ENCODE peak calls at places on chromosomes 11 and 22, in five cellular contexts. T is ACHN; X is pons; I is HCT116; W is stimulated activated CD8-positive, alpha-beta memory T cell treated with anti-CD3 and anti-CD28 coated beads, Interleukin-7, amount 100 ng/mL, for 4 hours. N is an unnamed sample.

GRCh38 chr22:44664149-44664548 is 37.9 kb upstream of the PRR5 start:
- DNase-seq in T (peak; percentile 16), X (peak; percentile 82), I (no peak), W (peak; percentile 50), N (no peak)

GRCh38 chr11:122863704-122864326 is 18.7 kb upstream of the JHY start:
- DNase-seq in T (peak; percentile 31), X (no peak), I (peak; percentile 37), W (no peak), N (no peak)

GRCh38 chr11:82406611-82407010 is 327.1 kb downstream of the FAM181B start:
- DNase-seq in T (no peak), X (peak; percentile 47), I (no peak), W (no peak), N (no peak)

GRCh38 chr11:122910775-122911174 is 28.2 kb downstream of the JHY start:
- DNase-seq in T (peak; percentile 46), X (peak; percentile 37), I (peak; percentile 8), W (no peak), N (no peak)

GRCh38 chr11:69704508-69705245 is 855 bp upstream of the FGF19 start:
- DNase-seq in T (no peak), X (no peak), I (no peak), W (no peak), N (no peak)

GRCh38 chr11:117934526-117935307 is 5.5 kb upstream of the TMPRSS13 start:
- DNase-seq in T (no peak), X (no peak), I (no peak), W (no peak), N (no peak)

GRCh38 chr11:111737877-111738205 is 28.3 kb downstream of the PPP2R1B start:
- DNase-seq in T (no peak), X (peak; percentile 57), I (no peak), W (no peak), N (no peak)

GRCh38 chr11:4626207-4627105 is 10.8 kb upstream of the OR51D1 start:
- DNase-seq in T (peak; percentile 69), X (peak; percentile 34), I (peak; percentile 75), W (no peak), N (peak; percentile 63)

GRCh38 chr11:96292291-96293010 is 50.5 kb downstream of the MAML2 start:
- DNase-seq in T (no peak), X (no peak), I (no peak), W (no peak), N (no peak)

GRCh38 chr22:24894998-24895397 is 51.5 kb downstream of the LHFPL7 start:
- DNase-seq in T (peak; percentile 45), X (peak; percentile 18), I (peak; percentile 18), W (no peak), N (no peak)

GRCh38 chr11:130850185-130850944 is 65.9 kb downstream of the SNX19 start:
- DNase-seq in T (no peak), X (no peak), I (no peak), W (no peak), N (no peak)

GRCh38 chr22:49855491-49855911 is 1.9 kb downstream of the ZBED4 start:
- DNase-seq in T (no peak), X (no peak), I (no peak), W (no peak), N (no peak)

GRCh38 chr11:65847746-65848145 is 10.2 kb downstream of the CFL1 start:
- DNase-seq in T (no peak), X (no peak), I (no peak), W (no peak), N (peak; percentile 60)

GRCh38 chr11:34806875-34807274 is 109.3 kb downstream of the APIP start:
- DNase-seq in T (no peak), X (no peak), I (no peak), W (no peak), N (no peak)

GRCh38 chr22:24091551-24092420 is 80.7 kb downstream of the CABIN1 start:
- DNase-seq in T (no peak), X (no peak), I (no peak), W (no peak), N (no peak)

GRCh38 chr22:44383071-44383575 is 70.4 kb upstream of the SHISAL1 start:
- DNase-seq in T (no peak), X (no peak), I (no peak), W (no peak), N (no peak)

GRCh38 chr11:119643212-119643877 is 85.7 kb downstream of the NECTIN1 start:
- DNase-seq in T (no peak), X (no peak), I (no peak), W (no peak), N (no peak)

GRCh38 chr22:25448435-25449051 is 115.9 kb upstream of the GRK3 start:
- DNase-seq in T (peak; percentile 7), X (peak; percentile 9), I (no peak), W (no peak), N (peak; percentile 11)

GRCh38 chr11:124085583-124085982 is 29.7 kb upstream of the VWA5A start:
- DNase-seq in T (no peak), X (no peak), I (no peak), W (no peak), N (peak; percentile 74)

GRCh38 chr11:82732348-82732733 is 1.3 kb downstream of the FAM181B start:
- DNase-seq in T (no peak), X (no peak), I (no peak), W (no peak), N (no peak)

GRCh38 chr11:96614846-96615245 is 225.0 kb downstream of the JRKL start:
- DNase-seq in T (no peak), X (no peak), I (no peak), W (no peak), N (no peak)

GRCh38 chr11:43898574-43898973 is 17.9 kb downstream of the ALKBH3 start:
- DNase-seq in T (no peak), X (no peak), I (no peak), W (no peak), N (no peak)

GRCh38 chr22:39384750-39385480 is 14.7 kb upstream of the TAB1 start:
- DNase-seq in T (no peak), X (no peak), I (no peak), W (no peak), N (no peak)

GRCh38 chr22:25165785-25166184 is 33.9 kb upstream of the CRYBB3 start:
- DNase-seq in T (no peak), X (no peak), I (no peak), W (no peak), N (no peak)